ENCODE peak calls at places on chromosomes 13 and 19, in seven cellular contexts. D is iPS-NIHi11; I is effector memory CD4-positive, alpha-beta T cell; Y is CD4-positive, alpha-beta memory T cell; Z is AG04450; J is kidney glomerular epithelial cell; N is AG10803. U is an unnamed sample.

GRCh38 chr13:45782327-45783045 is 69.1 kb downstream of the SIAH3 start:
- DNase-seq in Y (no peak), J (no peak), D (no peak), Z (no peak), I (no peak), N (no peak), U (no peak)

GRCh38 chr19:29421186-29421525 is 104.6 kb upstream of the VSTM2B start:
- DNase-seq in D (no peak), I (no peak), N (no peak), J (no peak), Y (no peak), Z (no peak), U (no peak)

GRCh38 chr13:28582225-28582891 is 76.6 kb upstream of the POMP start:
- DNase-seq in D (no peak), Y (no peak), I (no peak), N (no peak), J (no peak), Z (no peak), U (no peak)

GRCh38 chr19:13101590-13102415 is 855 bp downstream of the LYL1 start:
- DNase-seq in Z (no peak), D (no peak), N (no peak), I (no peak), J (no peak), Y (no peak), U (no peak)

GRCh38 chr19:37009871-37010270 is 68.4 kb upstream of the ZNF420 start:
- DNase-seq in I (no peak), N (no peak), Y (no peak), Z (no peak), D (no peak), J (no peak), U (no peak)

GRCh38 chr13:34886987-34887386 is 55.1 kb upstream of the NBEA start:
- DNase-seq in J (no peak), Z (no peak), N (no peak), I (no peak), Y (no peak), D (no peak), U (no peak)

GRCh38 chr19:50705422-50706019 is 14.1 kb downstream of the SHANK1 start:
- DNase-seq in D (peak; percentile 67), Z (peak; percentile 30), I (no peak), J (peak; percentile 27), N (peak; percentile 67), Y (no peak), U (no peak)

GRCh38 chr13:32234914-32235313 is 80.2 kb downstream of the ZAR1L start:
- DNase-seq in N (no peak), D (no peak), J (no peak), Y (peak; percentile 31), Z (no peak), I (no peak), U (no peak)

GRCh38 chr19:57887195-57887941 is 1.5 kb downstream of the ZNF814 start:
- DNase-seq in D (peak; percentile 16), Y (no peak), J (peak; percentile 26), I (no peak), N (no peak), Z (no peak), U (no peak)

GRCh38 chr13:77732287-77732686 is 34.8 kb downstream of the SLAIN1 start:
- DNase-seq in I (no peak), D (no peak), N (no peak), Y (no peak), Z (no peak), J (no peak), U (no peak)

GRCh38 chr13:66994498-66995365 is 235.4 kb downstream of the PCDH9 start:
- DNase-seq in I (no peak), Z (no peak), Y (no peak), J (no peak), D (no peak), N (no peak), U (no peak)